ENCODE peak calls at places on chromosomes 12 and 14, in eight cellular contexts. A is fibroblast of lung, Z is tibial artery, G is transverse colon, Y is PC-9, U is GM23248, C is left ventricle myocardium inferior, I is colonic mucosa. M is an unnamed sample. For H3K27me3, the result is how much of the 10 kb centered on the place peaks cover.

GRCh38 chr14:22837059-22837749 is 819 bp downstream of the MMP14 start:
- DNase-seq in A (peak), Z (peak), Y (no peak), C (peak), U (peak), G (peak), I (peak), M (no peak)

GRCh38 chr12:111330800-111331752 is 37.8 kb downstream of the PHETA1 start:
- DNase-seq in A (peak), G (no peak), C (no peak), U (peak), Y (no peak), I (no peak), Z (no peak), M (peak)

GRCh38 chr14:94173471-94173884 is 644 bp upstream of the PPP4R4 start:
- DNase-seq in C (no peak), Z (no peak), I (peak), A (no peak), G (peak), U (no peak), Y (no peak), M (no peak)

GRCh38 chr12:42144174-42144423 is 575 bp downstream of the GXYLT1 start:
- DNase-seq in A (no peak), U (no peak), Y (no peak), C (no peak), I (peak), G (no peak), Z (no peak), M (no peak)

GRCh38 chr14:23095196-23096108 is at the start of gene C14orf119:
- DNase-seq in A (peak), G (peak), U (peak), Y (peak), C (peak), I (peak), Z (peak), M (peak)

GRCh38 chr12:108638997-108639822 is 5.5 kb upstream of the SELPLG start:
- DNase-seq in Z (no peak), U (no peak), I (no peak), C (no peak), A (no peak), G (no peak), Y (no peak), M (no peak)

GRCh38 chr12:13177373-13177772 is 19.2 kb upstream of the EMP1 start:
- DNase-seq in C (no peak), Y (no peak), I (peak), A (no peak), U (peak), G (no peak), Z (no peak), M (no peak)

GRCh38 chr12:27424631-27425230 is 21.8 kb upstream of the SMCO2 start:
- DNase-seq in G (no peak), C (no peak), I (no peak), A (peak), Z (no peak), Y (peak), U (peak), M (peak)

GRCh38 chr12:103824845-103825244 is 16.2 kb downstream of the NT5DC3 start:
- DNase-seq in Z (no peak), U (peak), C (no peak), A (no peak), G (no peak), I (peak), Y (no peak), M (no peak)

GRCh38 chr12:89884365-89884915 is 175.8 kb upstream of the ATP2B1 start:
- DNase-seq in G (no peak), U (no peak), I (no peak), A (no peak), Y (no peak), Z (no peak), C (no peak), M (no peak)

GRCh38 chr12:89183985-89184435 is 168.3 kb downstream of the DUSP6 start:
- DNase-seq in G (peak), C (peak), I (peak), Y (no peak), U (peak), Z (peak), A (peak), M (no peak)

GRCh38 chr12:60394680-60395079 is 798.9 kb downstream of the SLC16A7 start:
- DNase-seq in Y (no peak), Z (no peak), I (no peak), C (no peak), G (no peak), A (peak), U (peak), M (peak)

GRCh38 chr12:67415473-67415872 is 146.3 kb downstream of the CAND1 start:
- DNase-seq in Z (no peak), C (no peak), U (peak), I (no peak), G (no peak), A (peak), Y (no peak), M (no peak)

GRCh38 chr14:26132061-26132460 is 465.8 kb downstream of the NOVA1 start:
- DNase-seq in A (no peak), Y (no peak), U (no peak), C (no peak), Z (no peak), G (no peak), I (no peak), M (no peak)

GRCh38 chr14:62711351-62712023 is 333.8 kb downstream of the KCNH5 start:
- DNase-seq in G (no peak), Z (no peak), U (no peak), A (no peak), C (no peak), Y (no peak), I (no peak), M (no peak)

GRCh38 chr12:9115731-9116689 is at the start of gene A2M:
- DNase-seq in A (peak), U (peak), G (no peak), C (no peak), Y (no peak), I (no peak), Z (no peak), M (no peak)

GRCh38 chr12:50581226-50582184 is 76.7 kb downstream of the DIP2B start:
- DNase-seq in Y (peak), A (peak), G (no peak), C (no peak), Z (no peak), I (no peak), U (peak), M (no peak)

GRCh38 chr12:104618691-104619090 is 161.9 kb downstream of the CHST11 start:
- DNase-seq in I (no peak), Y (no peak), C (no peak), U (no peak), Z (no peak), A (no peak), G (no peak), M (no peak)

GRCh38 chr12:14264777-14265176 is 100.7 kb upstream of the ATF7IP start:
- DNase-seq in C (no peak), A (no peak), U (peak), G (no peak), Z (no peak), I (no peak), Y (no peak), M (no peak)

GRCh38 chr14:75088566-75089373 is 19.3 kb downstream of the ZC2HC1C start:
- DNase-seq in Z (no peak), C (no peak), I (peak), U (peak), Y (peak), G (peak), A (peak), M (peak)

GRCh38 chr14:65866422-65866821 is 453.9 kb downstream of the FUT8 start:
- DNase-seq in G (no peak), I (no peak), Y (no peak), U (peak), A (no peak), Z (no peak), C (no peak), M (no peak)

GRCh38 chr14:98138666-98139065 is 1133.3 kb downstream of the BCL11B start:
- DNase-seq in I (peak), C (no peak), U (peak), Z (no peak), A (peak), G (peak), Y (no peak), M (no peak)

GRCh38 chr12:102120886-102121285 is 903 bp downstream of the PARPBP start:
- DNase-seq in C (no peak), U (peak), A (peak), I (peak), G (no peak), Z (no peak), Y (peak), M (no peak)

GRCh38 chr14:68285421-68286179 is 466.0 kb downstream of the RAD51B start:
- DNase-seq in Y (no peak), C (no peak), I (no peak), Z (no peak), U (peak), A (no peak), G (peak), M (no peak)

GRCh38 chr14:68283378-68284123 is 464.0 kb downstream of the RAD51B start:
- DNase-seq in Z (no peak), C (peak), G (peak), I (no peak), A (no peak), U (no peak), Y (no peak), M (no peak)

GRCh38 chr14:68284834-68285233 is 465.3 kb downstream of the RAD51B start:
- DNase-seq in Z (no peak), A (no peak), C (no peak), I (no peak), U (no peak), Y (no peak), G (no peak), M (no peak)

GRCh38 chr14:68282479-68283377 is 463.1 kb downstream of the RAD51B start:
- DNase-seq in C (no peak), U (no peak), I (no peak), Z (no peak), A (no peak), G (no peak), Y (no peak), M (no peak)

GRCh38 chr14:68284333-68284732 is 464.8 kb downstream of the RAD51B start:
- DNase-seq in U (peak), G (no peak), C (no peak), Y (no peak), Z (no peak), I (no peak), A (no peak), M (no peak)
- H3K27ac ChIP-seq in U (no peak), G (peak), C (peak), Y (no peak), Z (peak), I (peak), A (no peak), M (no peak)

DNA sequence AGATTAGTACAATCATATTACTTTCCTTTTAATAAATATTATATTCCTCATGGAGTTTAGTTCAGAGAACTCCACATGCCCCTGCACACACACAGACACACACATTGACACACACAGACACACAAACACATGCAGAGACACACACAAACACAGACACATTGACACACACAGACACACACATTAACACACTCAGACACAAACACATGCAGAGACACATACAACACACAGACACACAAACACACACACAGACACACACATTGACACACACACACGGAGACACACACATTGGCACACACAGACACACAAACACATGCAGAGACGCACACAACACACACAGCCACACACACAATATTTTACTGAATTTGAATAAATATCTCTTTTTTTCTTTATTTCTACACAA is 12.5 kb upstream of the SCARB1 start:
- DNase-seq in U (no peak), Y (no peak), G (no peak), I (no peak), C (no peak), Z (no peak), A (no peak), M (no peak)
- H3K4me3 ChIP-seq in U (no peak), Y (no peak), G (no peak), I (no peak), C (no peak), Z (no peak), A (no peak), M (no peak)

GRCh38 chr12:116876151-116876869 is 4.9 kb downstream of the HRK start:
- DNase-seq in Y (no peak), A (no peak), G (no peak), U (no peak), I (no peak), C (no peak), Z (no peak), M (no peak)
- H3K27me3 ChIP-seq in Y (under half), A (under half), G (half or more), U (half or more), I (under half), C (half or more), Z (under half), M (under half)

GRCh38 chr12:110201995-110202394 is 77.8 kb downstream of the IFT81 start:
- DNase-seq in Y (no peak), Z (no peak), G (no peak), A (no peak), I (no peak), C (no peak), U (no peak), M (no peak)

GRCh38 chr12:110199360-110200123 is 75.4 kb downstream of the IFT81 start:
- DNase-seq in A (peak), G (no peak), Z (no peak), I (no peak), Y (no peak), U (peak), C (no peak), M (no peak)

GRCh38 chr12:110198386-110198785 is 74.2 kb downstream of the IFT81 start:
- DNase-seq in A (no peak), I (no peak), Y (no peak), Z (no peak), G (no peak), U (no peak), C (no peak), M (no peak)

GRCh38 chr12:110200124-110200417 is 75.9 kb downstream of the IFT81 start:
- DNase-seq in Y (no peak), U (peak), I (no peak), G (no peak), A (peak), C (no peak), Z (no peak), M (no peak)

GRCh38 chr12:110203546-110203945 is 77.5 kb upstream of the ATP2A2 start:
- DNase-seq in Y (no peak), C (no peak), I (no peak), A (no peak), Z (no peak), G (no peak), U (no peak), M (no peak)
- H3K27ac ChIP-seq in Y (no peak), C (no peak), I (no peak), A (no peak), Z (no peak), G (no peak), U (no peak), M (no peak)

M was measured in Panc1.